ENCODE peak calls at places on chromosome 2, in five cellular contexts. X is suprapubic skin, Y is GM12891, G is H4, E is RWPE1. N is an unnamed sample.

GRCh38 chr2:38601463-38602135 is 1.1 kb downstream of the HNRNPLL start:
- DNase-seq in E (peak), X (no peak), G (peak), Y (no peak), N (no peak)

GRCh38 chr2:46780801-46781445 is 134.7 kb downstream of the MCFD2 start:
- DNase-seq in X (no peak), Y (no peak), G (no peak), E (no peak), N (no peak)

GRCh38 chr2:227862227-227862740 is 9.1 kb upstream of the DAW1 start:
- DNase-seq in E (peak), X (no peak), G (peak), Y (peak), N (no peak)

GRCh38 chr2:237154894-237155851 is 69.5 kb downstream of the COPS8 start:
- DNase-seq in E (no peak), X (no peak), G (no peak), Y (no peak), N (no peak)

GRCh38 chr2:19648583-19648982 is 253.2 kb downstream of the TTC32 start:
- DNase-seq in Y (no peak), G (peak), E (peak), X (no peak), N (peak)

GRCh38 chr2:201513271-201513670 is 61.7 kb downstream of the STRADB start:
- DNase-seq in G (no peak), Y (no peak), X (no peak), E (no peak), N (no peak)

GRCh38 chr2:70850905-70851304 is 15.3 kb upstream of the CD207 start:
- DNase-seq in G (no peak), E (no peak), X (no peak), Y (no peak), N (no peak)

GRCh38 chr2:48448274-48449061 is 81.5 kb upstream of the STON1 start:
- DNase-seq in G (peak), E (peak), X (no peak), Y (no peak), N (no peak)

GRCh38 chr2:183614797-183615429 is 490.7 kb downstream of the NUP35 start:
- DNase-seq in G (no peak), X (no peak), E (no peak), Y (no peak), N (no peak)

GRCh38 chr2:46008082-46008870 is 288.9 kb upstream of the EPAS1 start:
- DNase-seq in Y (no peak), G (peak), X (no peak), E (no peak), N (no peak)